ENCODE peak calls at places on chromosomes 4 and X, in seven cellular contexts. U is NCI-H1417; E is stromal cell of bone marrow; J is mucosa of descending colon; C is stimulated activated naive B cell treated with anti-CD40 and anti-IgM and Interleukin-4, amounts not matched to agents 10 μg/mL and 1 μg/mL and 100 μg/mL, for 72 hours; A is hypothalamus; M is T-helper 1 cell. P is an unnamed sample.

GRCh38 chrX:23331701-23332100 is 2.9 kb upstream of the PTCHD1 start:
- DNase-seq in U (peak), E (no peak), J (no peak), C (no peak), A (no peak), M (no peak), P (no peak)

GRCh38 chr4:52939325-52939724 is 77.2 kb downstream of the RASL11B start:
- DNase-seq in U (no peak), E (no peak), J (no peak), C (no peak), A (no peak), M (no peak), P (no peak)

GRCh38 chr4:158930573-158930972 is 161.7 kb downstream of the FNIP2 start:
- DNase-seq in U (no peak), E (no peak), J (no peak), C (no peak), A (no peak), M (no peak), P (no peak)

GRCh38 chr4:145935253-145936141 is 3.1 kb downstream of the ZNF827 start:
- DNase-seq in U (peak), E (no peak), J (peak), C (peak), A (peak), M (peak), P (no peak)

GRCh38 chr4:11424896-11425295 is 3.8 kb downstream of the HS3ST1 start:
- DNase-seq in U (no peak), E (no peak), J (no peak), C (no peak), A (no peak), M (no peak), P (no peak)

GRCh38 chr4:101967697-101968346 is 177.3 kb downstream of the BANK1 start:
- DNase-seq in U (no peak), E (no peak), J (no peak), C (no peak), A (no peak), M (no peak), P (no peak)

GRCh38 chr4:167290684-167291083 is 56.4 kb upstream of the SPOCK3 start:
- DNase-seq in U (peak), E (no peak), J (no peak), C (no peak), A (no peak), M (no peak), P (no peak)

GRCh38 chr4:8665406-8666360 is 73.1 kb downstream of the CPZ start:
- DNase-seq in U (no peak), E (no peak), J (no peak), C (no peak), A (no peak), M (no peak), P (no peak)

P was measured in gastrocnemius medialis.